ENCODE peak calls at places on chromosomes 1 and 21, in nine cellular contexts. G is CD8-positive, alpha-beta T cell; N is glutamatergic neuron; A is Peyer's patch; D is heart left ventricle; M is BJ; Q is activated CD8-positive, alpha-beta T cell treated with anti-CD3 and anti-CD28 coated beads for 36 hours; L is upper lobe of right lung; T is AG04450. S is an unnamed sample.

GRCh38 chr1:241738284-241738683 is 86.2 kb downstream of the WDR64 start:
- DNase-seq in G (no peak), N (no peak), A (no peak), D (no peak), M (no peak), Q (no peak), L (no peak), T (no peak), S (no peak)

GRCh38 chr1:111475706-111476105 is 1.9 kb downstream of the C1orf162 start:
- DNase-seq in G (peak; percentile 50), N (no peak), A (no peak), D (no peak), M (no peak), Q (peak; percentile 71), L (no peak), T (no peak), S (no peak)

GRCh38 chr1:69038379-69038778 is 529.3 kb upstream of the LRRC7 start:
- DNase-seq in G (no peak), N (no peak), A (no peak), D (no peak), M (no peak), Q (no peak), L (no peak), T (no peak), S (no peak)

GRCh38 chr1:204296431-204296988 is 63.2 kb downstream of the PLEKHA6 start:
- DNase-seq in G (no peak), N (no peak), A (no peak), D (peak; percentile 69), M (peak; percentile 82), Q (peak; percentile 13), L (no peak), T (peak; percentile 81), S (peak; percentile 58)

GRCh38 chr21:42559326-42559725 is 45.7 kb downstream of the SLC37A1 start:
- DNase-seq in G (no peak), N (no peak), A (no peak), D (peak; percentile 2), M (no peak), Q (no peak), L (peak; percentile 40), T (no peak), S (no peak)

GRCh38 chr1:155970531-155971167 is 7.7 kb downstream of the ARHGEF2 start:
- DNase-seq in G (no peak), N (no peak), A (peak; percentile 80), D (peak; percentile 84), M (no peak), Q (peak; percentile 62), L (peak; percentile 89), T (no peak), S (no peak)

GRCh38 chr1:225201447-225201846 is 226.4 kb downstream of the LBR start:
- DNase-seq in G (no peak), N (no peak), A (no peak), D (no peak), M (no peak), Q (no peak), L (no peak), T (no peak), S (no peak)

GRCh38 chr21:34552324-34553198 is 40.6 kb upstream of the KCNE1 start:
- DNase-seq in G (no peak), N (no peak), A (no peak), D (no peak), M (no peak), Q (no peak), L (no peak), T (no peak), S (no peak)

GRCh38 chr1:224245188-224245587 is 62.1 kb downstream of the DEGS1 start:
- DNase-seq in G (peak; percentile 68), N (no peak), A (peak; percentile 65), D (peak; percentile 72), M (no peak), Q (no peak), L (peak; percentile 73), T (no peak), S (peak; percentile 20)

GRCh38 chr1:19257178-19257914 is 5.7 kb downstream of the MRTO4 start:
- DNase-seq in G (no peak), N (no peak), A (no peak), D (peak; percentile 56), M (no peak), Q (peak; percentile 33), L (peak; percentile 79), T (no peak), S (no peak)

GRCh38 chr1:37124501-37124900 is 90.2 kb upstream of the GRIK3 start:
- DNase-seq in G (no peak), N (no peak), A (no peak), D (no peak), M (no peak), Q (no peak), L (no peak), T (no peak), S (no peak)

GRCh38 chr21:35338881-35339632 is 290.0 kb upstream of the RUNX1 start:
- DNase-seq in G (no peak), N (no peak), A (no peak), D (no peak), M (no peak), Q (no peak), L (no peak), T (no peak), S (no peak)

DNA sequence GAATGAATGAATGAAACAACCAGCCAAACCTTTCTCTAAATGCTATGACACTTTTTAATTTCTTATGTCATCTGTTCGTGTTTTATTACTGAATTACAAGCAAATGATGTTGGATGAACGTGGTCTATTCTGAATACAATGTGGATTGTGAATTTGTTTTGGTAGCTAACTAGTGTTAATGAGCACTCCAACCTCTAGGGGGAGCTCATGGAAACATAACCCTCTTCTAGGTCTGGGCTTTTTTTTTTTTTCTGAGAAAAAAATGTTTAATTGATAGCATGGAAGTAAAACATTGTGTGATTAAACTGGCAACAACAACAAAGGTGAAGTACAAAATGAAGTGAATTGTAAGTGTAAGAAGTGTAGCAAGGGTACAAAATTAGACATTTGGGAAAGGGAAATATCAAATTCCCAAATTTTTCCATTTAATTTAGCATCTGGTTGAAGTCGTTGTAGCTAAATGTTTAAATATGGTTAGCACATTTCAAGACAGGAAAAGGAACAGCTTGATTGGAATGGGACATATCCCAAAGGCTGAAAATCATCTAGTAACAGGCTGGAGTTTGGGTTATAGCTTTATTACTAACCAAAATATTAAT is 42.6 kb upstream of the PTGS2 start:
- DNase-seq in G (no peak), N (no peak), A (no peak), D (no peak), M (no peak), Q (peak; percentile 39), L (no peak), T (peak; percentile 11), S (peak; percentile 14)
- TF ChIP-seq CTCF in G (no peak), N (peak; percentile 79), A (peak; percentile 38), D (peak; percentile 34), M (peak; percentile 65), Q (peak; percentile 66), L (peak; percentile 55), T (peak; percentile 70), S (peak; percentile 57)

DNA sequence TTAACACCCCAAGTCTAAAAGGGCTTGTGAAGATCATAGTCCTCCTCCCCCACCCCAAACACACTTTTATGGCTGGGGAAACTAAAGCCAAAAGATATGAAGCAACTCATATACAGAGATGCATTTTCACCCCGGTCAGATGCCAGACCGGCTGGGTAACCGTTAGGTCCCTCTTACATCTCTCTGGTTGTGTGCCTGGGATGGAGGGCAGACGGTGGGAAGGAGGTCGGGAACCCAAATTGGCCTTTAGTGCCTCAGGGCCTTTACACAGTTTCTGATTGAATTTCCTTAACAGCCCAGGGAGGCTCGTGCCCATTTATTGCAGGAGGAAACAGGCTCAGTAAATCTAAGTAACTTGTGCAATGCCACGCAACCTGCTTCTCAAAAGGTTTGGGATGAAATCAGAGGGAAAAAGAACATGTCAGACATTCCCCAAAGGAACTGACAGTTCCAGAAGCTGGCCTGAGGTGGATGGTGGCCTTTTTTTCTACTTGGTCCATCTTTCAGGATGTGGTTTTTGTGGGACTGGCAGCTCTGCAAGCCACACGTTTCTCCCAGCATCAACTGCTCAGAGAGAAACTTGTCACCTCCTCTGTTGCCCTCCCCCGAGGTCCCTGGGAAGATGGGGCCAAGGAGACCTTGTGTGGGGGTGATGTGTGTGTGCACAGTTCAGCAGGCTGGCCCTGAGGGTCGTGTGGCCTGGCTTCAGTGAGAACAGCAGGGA is 2.3 kb upstream of the DHRS3 start:
- DNase-seq in G (peak; percentile 62), N (no peak), A (no peak), D (no peak), M (no peak), Q (peak; percentile 73), L (no peak), T (no peak), S (no peak)
- TF ChIP-seq CTCF in G (no peak), N (peak; percentile 44), A (no peak), D (no peak), M (no peak), Q (peak; percentile 58), L (no peak), T (no peak), S (no peak)

GRCh38 chr1:20376880-20377494 is 86.3 kb downstream of the VWA5B1 start:
- DNase-seq in G (peak; percentile 66), N (peak; percentile 85), A (no peak), D (peak; percentile 44), M (no peak), Q (peak; percentile 73), L (no peak), T (no peak), S (no peak)
- TF ChIP-seq CTCF in G (peak; percentile 60), N (peak; percentile 85), A (peak; percentile 70), D (peak; percentile 55), M (peak; percentile 90), Q (peak; percentile 86), L (peak; percentile 77), T (peak; percentile 88), S (peak; percentile 86)

GRCh38 chr1:44609412-44609767 is 64.9 kb downstream of the TMEM53 start:
- DNase-seq in G (peak; percentile 60), N (peak; percentile 85), A (peak; percentile 36), D (peak; percentile 68), M (no peak), Q (peak; percentile 62), L (no peak), T (no peak), S (no peak)

GRCh38 chr1:44605904-44606615 is 68.2 kb downstream of the TMEM53 start:
- DNase-seq in G (no peak), N (no peak), A (no peak), D (no peak), M (no peak), Q (no peak), L (no peak), T (no peak), S (no peak)

GRCh38 chr1:44609768-44610526 is 64.3 kb downstream of the TMEM53 start:
- DNase-seq in G (no peak), N (no peak), A (no peak), D (no peak), M (no peak), Q (no peak), L (no peak), T (no peak), S (no peak)

GRCh38 chr1:44606701-44607281 is 67.5 kb downstream of the TMEM53 start:
- DNase-seq in G (no peak), N (no peak), A (no peak), D (no peak), M (no peak), Q (no peak), L (no peak), T (no peak), S (no peak)

GRCh38 chr1:44608141-44608540 is 66.1 kb downstream of the TMEM53 start:
- DNase-seq in G (no peak), N (no peak), A (no peak), D (no peak), M (no peak), Q (no peak), L (no peak), T (no peak), S (no peak)
- TF ChIP-seq CTCF in G (no peak), N (no peak), A (no peak), D (no peak), M (peak; percentile 18), Q (peak; percentile 31), L (no peak), T (peak; percentile 28), S (peak; percentile 11)

GRCh38 chr21:45921917-45922316 is 59.7 kb upstream of the COL6A1 start:
- DNase-seq in G (no peak), N (no peak), A (no peak), D (no peak), M (no peak), Q (no peak), L (no peak), T (no peak), S (no peak)
- TF ChIP-seq CTCF in G (no peak), N (no peak), A (no peak), D (no peak), M (no peak), Q (no peak), L (no peak), T (no peak), S (no peak)

S was measured in AG09319.